ENCODE peak calls at places on chromosomes 11 and 22, in four cellular contexts. S is GM12878, T is HCT116, J is suprapubic skin. G is an unnamed sample.

GRCh38 chr11:128497057-128497957 is 90.1 kb downstream of the ETS1 start:
- DNase-seq in S (peak; percentile 87), T (peak; percentile 83), J (no peak), G (no peak)

GRCh38 chr22:17629167-17629489 is 579 bp upstream of the ATP6V1E1 start:
- DNase-seq in S (no peak), T (no peak), J (no peak), G (no peak)

GRCh38 chr11:23124249-23124648 is 264.0 kb upstream of the CCDC179 start:
- DNase-seq in S (no peak), T (no peak), J (no peak), G (no peak)

GRCh38 chr22:37409557-37409956 is 17.7 kb downstream of the ELFN2 start:
- DNase-seq in S (no peak), T (no peak), J (no peak), G (no peak)

GRCh38 chr11:19101803-19102520 is 15.0 kb upstream of the ZDHHC13 start:
- DNase-seq in S (no peak), T (no peak), J (no peak), G (no peak)

GRCh38 chr11:8025816-8026215 is 38.7 kb downstream of the EIF3F start:
- DNase-seq in S (no peak), T (no peak), J (no peak), G (no peak)

GRCh38 chr11:82085493-82085892 is 648.2 kb downstream of the FAM181B start:
- DNase-seq in S (no peak), T (no peak), J (no peak), G (no peak)

GRCh38 chr11:60821827-60822599 is 19.9 kb upstream of the CCDC86 start:
- DNase-seq in S (peak; percentile 19), T (no peak), J (no peak), G (no peak)

GRCh38 chr11:94117197-94117574 is 11.5 kb upstream of the PANX1 start:
- DNase-seq in S (no peak), T (no peak), J (no peak), G (no peak)

GRCh38 chr22:33882991-33883390 is 37.3 kb downstream of the LARGE1 start:
- DNase-seq in S (no peak), T (no peak), J (no peak), G (no peak)

GRCh38 chr22:20509344-20510047 is 2.1 kb downstream of the MED15 start:
- DNase-seq in S (no peak), T (no peak), J (peak; percentile 83), G (no peak)

GRCh38 chr22:20510811-20511577 is 3.6 kb downstream of the MED15 start:
- DNase-seq in S (no peak), T (no peak), J (no peak), G (no peak)

GRCh38 chr22:20508815-20509271 is 1.4 kb downstream of the MED15 start:
- DNase-seq in S (no peak), T (no peak), J (no peak), G (no peak)

GRCh38 chr22:20506543-20507252 is 712 bp upstream of the MED15 start:
- DNase-seq in S (no peak), T (no peak), J (no peak), G (no peak)

DNA sequence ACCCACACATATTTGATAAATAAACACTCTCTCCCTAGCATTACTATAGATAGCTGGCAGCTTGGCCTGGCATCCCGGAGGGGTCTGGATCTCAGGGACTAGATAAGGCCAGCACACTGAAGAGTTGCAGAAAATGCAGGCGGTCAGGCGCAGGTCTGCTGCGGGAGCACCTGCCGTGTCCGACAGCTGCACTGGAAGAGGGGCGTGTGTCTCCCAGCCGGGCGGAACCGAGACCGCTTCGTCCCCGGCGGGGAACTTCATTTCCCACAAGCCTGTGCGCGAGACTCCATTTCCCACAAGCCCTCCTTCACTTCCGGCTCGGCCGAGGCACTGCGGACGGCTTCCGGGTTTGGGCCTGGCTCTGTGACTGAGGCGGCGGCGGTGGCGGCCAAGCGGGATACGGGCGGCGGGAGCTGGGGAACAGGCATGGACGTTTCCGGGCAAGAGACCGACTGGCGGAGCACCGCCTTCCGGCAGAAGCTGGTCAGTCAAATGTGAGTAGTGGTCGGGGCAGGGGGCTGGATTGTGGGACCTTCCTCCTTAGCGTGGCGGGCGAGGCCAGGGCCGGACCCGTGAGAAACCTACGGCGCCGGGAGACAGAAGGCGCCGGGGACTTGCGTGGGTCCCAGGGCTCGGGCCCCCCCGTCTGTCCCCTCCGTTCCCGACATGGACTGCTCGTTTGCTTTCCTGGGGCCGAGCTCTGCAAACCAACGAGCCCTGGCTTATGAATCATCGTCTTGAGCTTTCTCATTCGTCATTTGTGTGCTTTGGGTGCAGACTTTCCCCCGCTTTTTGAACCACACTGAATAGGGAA is at the start of gene MED15:
- DNase-seq in S (peak; percentile 60), T (peak; percentile 69), J (peak; percentile 96), G (peak; percentile 87)
- TF ChIP-seq POLR2A in S (peak; percentile 96), T (peak; percentile 33), J (peak; percentile 29), G (peak; percentile 76)

GRCh38 chr11:12376259-12376971 is 956 bp upstream of the PARVA start:
- DNase-seq in S (no peak), T (no peak), J (no peak), G (no peak)

GRCh38 chr11:12380565-12381325 is 3.4 kb downstream of the PARVA start:
- DNase-seq in S (no peak), T (no peak), J (no peak), G (no peak)

GRCh38 chr11:12377106-12377823 is at the start of gene PARVA:
- DNase-seq in S (no peak), T (peak; percentile 15), J (peak; percentile 88), G (no peak)

GRCh38 chr11:12381875-12382274 is 4.5 kb downstream of the PARVA start:
- DNase-seq in S (no peak), T (no peak), J (no peak), G (no peak)

GRCh38 chr11:12377824-12378593 is 638 bp downstream of the PARVA start:
- DNase-seq in S (no peak), T (peak; percentile 75), J (peak; percentile 87), G (no peak)
- TF ChIP-seq POLR2A in S (no peak), T (peak; percentile 32), J (no peak), G (no peak)

GRCh38 chr11:117117681-117118080 is 19.5 kb upstream of the SIK3 start:
- DNase-seq in S (no peak), T (no peak), J (no peak), G (no peak)
- TF ChIP-seq POLR2A in S (no peak), T (no peak), J (no peak), G (no peak)

GRCh38 chr11:35391922-35392813 is 27.2 kb downstream of the SLC1A2 start:
- DNase-seq in S (peak; percentile 45), T (peak; percentile 49), J (peak; percentile 86), G (peak; percentile 28)
- TF ChIP-seq POLR2A in S (no peak), T (no peak), J (no peak), G (no peak)

GRCh38 chr11:45771942-45772522 is 32.9 kb upstream of the SLC35C1 start:
- DNase-seq in S (no peak), T (peak; percentile 56), J (peak; percentile 88), G (peak; percentile 93)
- TF ChIP-seq POLR2A in S (no peak), T (peak; percentile 21), J (no peak), G (no peak)

GRCh38 chr11:65429069-65429681 is 6.6 kb downstream of the NEAT1 start:
- DNase-seq in S (no peak), T (no peak), J (peak; percentile 71), G (no peak)

GRCh38 chr11:65429724-65430405 is 7.3 kb downstream of the NEAT1 start:
- DNase-seq in S (no peak), T (no peak), J (peak; percentile 85), G (no peak)

GRCh38 chr11:65427691-65428577 is 5.3 kb downstream of the NEAT1 start:
- DNase-seq in S (no peak), T (peak; percentile 39), J (peak; percentile 78), G (no peak)

GRCh38 chr11:65426839-65427690 is 4.5 kb downstream of the NEAT1 start:
- DNase-seq in S (no peak), T (peak; percentile 61), J (peak; percentile 81), G (no peak)

GRCh38 chr11:65428578-65429068 is 6.0 kb downstream of the NEAT1 start:
- DNase-seq in S (no peak), T (no peak), J (peak; percentile 79), G (no peak)
- TF ChIP-seq POLR2A in S (peak; percentile 46), T (no peak), J (peak; percentile 17), G (peak; percentile 52)

G was measured in GM12891.